ENCODE peak calls at places on chromosome 1, in four cellular contexts. X is body of pancreas, E is astrocyte, Q is HCT116. V is an unnamed sample. For H3K9me3, the result is how much of the 10 kb centered on the place peaks cover.

GRCh38 chr1:68049941-68050878 is at the start of gene DIRAS3:
- DNase-seq in X (peak), Q (peak), E (peak), V (no peak)

GRCh38 chr1:161197560-161198205 is 1.2 kb downstream of the ADAMTS4 start:
- DNase-seq in X (no peak), E (no peak), Q (no peak), V (no peak)

GRCh38 chr1:10765734-10766478 is 30.5 kb downstream of the CASZ1 start:
- DNase-seq in X (peak), Q (no peak), E (no peak), V (no peak)

GRCh38 chr1:112937070-112937469 is 18.9 kb downstream of the SLC16A1 start:
- DNase-seq in Q (no peak), E (peak), X (no peak), V (no peak)

GRCh38 chr1:30422251-30422650 is 301.1 kb downstream of the MATN1 start:
- DNase-seq in E (no peak), X (no peak), Q (no peak), V (no peak)

GRCh38 chr1:86296305-86297205 is 99.6 kb downstream of the ODF2L start:
- DNase-seq in X (no peak), Q (no peak), E (no peak), V (no peak)

GRCh38 chr1:93689521-93690223 is 8.0 kb upstream of the BCAR3 start:
- DNase-seq in E (no peak), Q (no peak), X (no peak), V (no peak)

GRCh38 chr1:201054030-201054635 is 30.6 kb upstream of the KIF21B start:
- DNase-seq in Q (no peak), X (no peak), E (no peak), V (no peak)

GRCh38 chr1:9737057-9737456 is 85.5 kb downstream of the PIK3CD start:
- DNase-seq in E (no peak), Q (no peak), X (no peak), V (no peak)

GRCh38 chr1:7783178-7783711 is 846 bp upstream of the PER3 start:
- DNase-seq in Q (no peak), X (peak), E (peak), V (no peak)

GRCh38 chr1:10690484-10690883 is 106.0 kb downstream of the CASZ1 start:
- DNase-seq in E (no peak), Q (no peak), X (no peak), V (no peak)

GRCh38 chr1:166974647-166975345 is 544 bp downstream of the ILDR2 start:
- DNase-seq in Q (no peak), E (no peak), X (peak), V (no peak)

DNA sequence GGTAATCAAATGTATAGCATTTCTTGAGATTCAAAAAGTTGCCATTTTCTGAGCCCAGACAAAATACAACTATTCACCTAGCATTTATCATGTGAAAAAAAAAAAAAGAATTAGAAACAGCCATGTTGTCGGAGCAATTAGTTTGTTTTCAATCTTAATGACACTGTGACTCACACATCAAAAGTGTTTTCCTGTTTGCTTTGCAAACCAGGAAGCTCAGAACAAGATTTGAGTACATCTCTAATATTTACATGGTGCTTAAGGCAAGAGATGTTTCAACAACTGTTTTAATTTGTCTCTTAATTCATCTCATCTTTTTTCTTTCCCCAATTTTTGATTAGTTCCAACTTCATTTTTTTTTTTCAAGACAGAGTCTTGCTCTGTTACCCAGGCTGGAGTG is 62.5 kb upstream of the CAPZB start:
- DNase-seq in X (no peak), E (no peak), Q (no peak), V (no peak)
- H3K9me3 ChIP-seq in X (under half), E (under half), Q (under half), V (under half)

DNA sequence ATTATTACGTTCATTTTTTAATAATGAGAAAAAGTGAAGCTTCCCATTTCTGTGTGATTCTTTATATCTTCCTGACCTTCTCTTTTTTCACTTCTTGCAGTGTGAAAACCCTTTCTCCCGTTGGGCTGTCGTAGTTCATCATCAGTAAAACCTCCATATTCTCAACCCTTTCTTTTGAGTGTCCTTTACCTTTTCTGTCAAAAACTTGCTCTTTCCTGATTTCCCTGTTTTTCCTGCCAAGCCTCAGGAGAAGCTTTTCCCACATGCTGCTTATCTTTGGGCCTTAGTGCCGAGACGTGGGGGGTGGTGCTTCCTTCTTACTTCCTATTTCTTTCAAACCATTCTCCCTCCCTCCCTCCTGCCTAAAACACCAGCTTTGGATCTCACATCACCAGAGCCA is 46.1 kb downstream of the UCK2 start:
- DNase-seq in E (no peak), X (no peak), Q (no peak), V (no peak)
- H3K9me3 ChIP-seq in E (under half), X (under half), Q (under half), V (under half)

GRCh38 chr1:4962836-4963235 is 308.4 kb downstream of the AJAP1 start:
- DNase-seq in E (no peak), Q (no peak), X (no peak), V (no peak)

GRCh38 chr1:4961935-4962645 is 307.7 kb downstream of the AJAP1 start:
- DNase-seq in Q (no peak), E (no peak), X (no peak), V (no peak)

GRCh38 chr1:4964634-4965345 is 310.4 kb downstream of the AJAP1 start:
- DNase-seq in Q (no peak), X (no peak), E (no peak), V (no peak)

GRCh38 chr1:4963251-4963650 is 308.8 kb downstream of the AJAP1 start:
- DNase-seq in Q (no peak), X (no peak), E (peak), V (no peak)

GRCh38 chr1:4965346-4965726 is 310.9 kb downstream of the AJAP1 start:
- DNase-seq in X (no peak), E (no peak), Q (no peak), V (no peak)
- H3K9me3 ChIP-seq in X (under half), E (under half), Q (under half), V (under half)

GRCh38 chr1:2980073-2980791 is 41.0 kb upstream of the ACTRT2 start:
- DNase-seq in X (no peak), Q (no peak), E (no peak), V (no peak)
- H3K9me3 ChIP-seq in X (under half), Q (under half), E (under half), V (under half)

GRCh38 chr1:248688527-248689298 is 13.9 kb downstream of the OR14I1 start:
- DNase-seq in E (no peak), X (no peak), Q (no peak), V (no peak)
- H3K9me3 ChIP-seq in E (under half), X (under half), Q (under half), V (under half)

GRCh38 chr1:116740726-116741125 is 13.5 kb upstream of the CD2 start:
- DNase-seq in X (no peak), E (no peak), Q (no peak), V (no peak)

GRCh38 chr1:116739371-116740007 is 14.7 kb upstream of the CD2 start:
- DNase-seq in E (no peak), X (no peak), Q (no peak), V (no peak)

GRCh38 chr1:116740296-116740695 is 13.9 kb upstream of the CD2 start:
- DNase-seq in Q (no peak), X (no peak), E (no peak), V (no peak)

GRCh38 chr1:116741781-116742565 is 12.3 kb upstream of the CD2 start:
- DNase-seq in X (no peak), E (no peak), Q (no peak), V (no peak)

GRCh38 chr1:116743535-116743934 is 10.7 kb upstream of the CD2 start:
- DNase-seq in Q (no peak), E (no peak), X (no peak), V (no peak)
- H3K9me3 ChIP-seq in Q (under half), E (under half), X (under half), V (under half)

DNA sequence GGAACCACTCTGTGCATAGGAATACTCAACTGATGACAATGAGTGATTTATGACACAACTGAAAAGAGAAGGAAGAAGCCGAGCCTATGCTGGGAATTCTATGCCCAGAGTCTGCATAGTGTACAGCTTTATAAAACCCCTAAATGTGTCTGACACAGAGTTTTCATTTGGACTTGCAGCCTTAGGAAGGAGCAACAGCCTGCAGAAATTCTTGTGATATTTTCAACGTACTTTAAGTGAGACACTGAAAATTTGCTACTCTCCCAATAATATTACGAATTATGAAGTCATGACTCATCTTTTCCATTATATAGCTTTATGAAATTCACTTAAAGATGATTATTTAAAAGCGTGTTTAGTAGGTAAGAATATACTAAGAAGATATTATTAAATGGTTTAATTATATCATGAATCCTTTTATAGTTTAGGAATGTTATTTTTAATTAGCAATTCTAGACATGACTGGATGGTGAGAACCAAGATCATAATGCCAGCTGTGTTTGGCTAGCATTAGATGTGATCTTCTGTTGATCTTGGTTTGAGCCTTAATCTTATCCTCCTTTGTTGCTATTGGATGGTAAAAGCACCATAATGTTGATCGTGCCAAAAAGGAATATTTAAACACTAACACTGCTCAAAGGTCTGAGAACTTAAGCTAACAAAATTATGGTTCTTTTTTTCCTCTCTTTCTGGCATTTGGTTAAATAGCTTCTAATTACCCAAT is 785.1 kb upstream of the ADGRL4 start:
- DNase-seq in X (no peak), E (no peak), Q (no peak), V (no peak)
- H3K9me3 ChIP-seq in X (under half), E (under half), Q (under half), V (under half)

GRCh38 chr1:227532019-227532619 is 31.2 kb upstream of the ZNF678 start:
- DNase-seq in Q (no peak), E (no peak), X (no peak), V (no peak)
- H3K9me3 ChIP-seq in Q (under half), E (under half), X (half or more), V (under half)

GRCh38 chr1:36008546-36009197 is 75.2 kb upstream of the TEKT2 start:
- DNase-seq in E (peak), X (no peak), Q (peak), V (no peak)

DNA sequence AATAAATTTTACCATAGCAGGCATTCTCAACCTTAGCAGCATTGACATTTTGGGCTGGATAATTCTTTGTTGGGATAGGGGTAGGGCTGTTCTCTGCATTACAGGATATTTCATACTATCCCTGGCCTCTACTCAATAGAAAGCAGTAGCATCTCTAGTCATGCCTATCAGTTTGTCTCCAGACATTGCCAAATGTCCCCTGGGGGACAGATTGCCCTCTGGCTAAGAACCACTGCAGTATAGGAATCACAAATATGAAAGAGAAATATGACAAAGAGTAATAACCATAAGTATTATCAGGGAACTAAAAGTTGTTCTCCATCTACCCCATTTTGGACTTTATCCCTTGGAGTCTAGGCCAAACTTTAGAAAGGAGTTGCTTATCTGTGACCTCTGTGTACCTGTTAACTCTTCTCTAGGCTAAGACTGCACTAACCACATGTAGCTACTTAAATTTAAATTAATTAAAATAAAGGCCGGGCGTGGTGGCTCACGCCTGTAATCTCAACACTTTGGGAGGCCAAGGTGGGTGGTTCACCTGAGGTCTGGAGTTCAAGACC is 76.1 kb downstream of the AGO3 start:
- DNase-seq in E (no peak), Q (no peak), X (no peak), V (no peak)
- H3K9me3 ChIP-seq in E (under half), Q (under half), X (under half), V (under half)

V was measured in T-helper 17 cell.